ENCODE peak calls at places on chromosomes 2 and 18, in ten cellular contexts. O is GM20000, I is lower lobe of right lung, Q is tibial nerve, V is fibroblast of mammary gland, C is progenitor cell of endocrine pancreas, L is HFFc6, B is astrocyte of the spinal cord, K is MM.1S, S is lower leg skin. Z is an unnamed sample.

GRCh38 chr2:201220102-201220570 is 37.2 kb downstream of the CASP10 start:
- DNase-seq in C (no peak), O (no peak), S (no peak), B (no peak), I (no peak), K (peak), L (no peak), V (no peak), Q (no peak), Z (no peak)

GRCh38 chr2:203636896-203637818 is 69.3 kb upstream of the CD28 start:
- DNase-seq in Q (no peak), L (no peak), C (no peak), O (no peak), I (no peak), K (no peak), B (peak), V (no peak), S (no peak), Z (no peak)

GRCh38 chr2:242017086-242017485 is 147.6 kb downstream of the RTP5 start:
- DNase-seq in V (no peak), L (no peak), O (no peak), K (no peak), C (no peak), S (no peak), I (no peak), Q (no peak), B (no peak), Z (no peak)

GRCh38 chr2:120771556-120772208 is 36.0 kb downstream of the GLI2 start:
- DNase-seq in C (no peak), Q (no peak), O (no peak), K (no peak), L (peak), V (peak), S (no peak), B (peak), I (peak), Z (no peak)

GRCh38 chr2:238907717-238908173 is 59.9 kb downstream of the TWIST2 start:
- DNase-seq in K (no peak), O (no peak), B (no peak), S (no peak), Q (no peak), C (no peak), V (no peak), L (no peak), I (no peak), Z (no peak)

GRCh38 chr18:25042641-25043051 is 309.3 kb downstream of the ZNF521 start:
- DNase-seq in V (no peak), I (no peak), B (no peak), K (no peak), C (no peak), S (no peak), L (no peak), O (no peak), Q (no peak), Z (no peak)

GRCh38 chr2:74939919-74940812 is 18.3 kb upstream of the POLE4 start:
- DNase-seq in B (no peak), V (no peak), O (no peak), K (no peak), I (no peak), C (no peak), S (no peak), L (no peak), Q (no peak), Z (no peak)

GRCh38 chr2:166539340-166540162 is 45.5 kb upstream of the SCN7A start:
- DNase-seq in B (peak), I (no peak), K (peak), Q (peak), L (peak), C (peak), O (peak), S (no peak), V (peak), Z (peak)

GRCh38 chr2:222364280-222364895 is 60.0 kb upstream of the SGPP2 start:
- DNase-seq in O (no peak), L (no peak), K (no peak), C (no peak), S (no peak), B (peak), I (no peak), V (no peak), Q (no peak), Z (no peak)

GRCh38 chr2:6228251-6228650 is 536.1 kb downstream of the SOX11 start:
- DNase-seq in B (no peak), I (no peak), K (no peak), O (no peak), L (no peak), Q (no peak), C (no peak), S (no peak), V (no peak), Z (no peak)
- TF ChIP-seq CTCF in B (no peak), I (no peak), K (no peak), O (no peak), L (no peak), Q (no peak), C (no peak), S (no peak), V (no peak), Z (no peak)

DNA sequence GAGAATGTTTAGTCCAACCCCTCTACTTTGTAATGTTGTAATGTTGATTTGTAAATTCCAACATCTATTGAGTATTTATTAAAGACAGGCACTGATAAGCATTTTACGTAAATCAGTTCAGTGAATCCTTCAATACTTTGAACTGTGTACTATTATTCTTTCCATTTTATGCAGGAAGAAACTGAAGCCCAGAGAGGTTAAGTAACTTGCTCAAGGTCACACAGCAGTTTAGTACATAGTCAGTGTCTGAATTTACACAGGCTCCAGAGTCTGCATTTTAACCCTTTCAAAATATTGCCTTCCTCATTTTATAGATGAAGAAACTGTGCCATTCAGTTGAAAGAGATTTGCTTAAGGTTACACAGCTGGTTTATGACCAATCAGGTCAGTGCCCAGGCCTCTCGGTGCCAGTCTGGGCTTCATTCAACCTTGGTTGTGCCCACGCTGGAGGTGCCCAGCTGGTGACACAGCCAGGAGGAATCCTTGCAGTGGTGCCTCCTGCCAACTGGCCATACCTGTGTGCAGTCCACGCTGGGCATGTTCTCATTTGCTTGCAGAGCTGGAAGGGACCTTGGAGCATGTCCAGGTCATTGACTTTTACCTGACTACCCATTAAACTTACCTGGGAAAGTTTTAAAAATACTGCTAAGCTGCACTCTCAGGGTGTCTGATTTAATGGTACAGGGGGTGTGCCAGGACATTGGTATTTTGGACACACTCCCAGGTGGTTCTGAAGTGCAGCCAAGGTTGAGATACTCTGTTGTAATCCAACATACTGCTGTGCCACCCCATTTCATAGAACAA is 74.3 kb upstream of the CYRIA start:
- DNase-seq in O (no peak), L (no peak), S (no peak), I (no peak), V (no peak), K (no peak), Q (no peak), C (no peak), B (no peak), Z (no peak)
- TF ChIP-seq CTCF in O (no peak), L (no peak), S (no peak), I (no peak), V (no peak), K (no peak), Q (no peak), C (no peak), B (no peak), Z (no peak)

GRCh38 chr2:29782087-29782486 is 139.3 kb downstream of the ALK start:
- DNase-seq in Q (no peak), I (no peak), V (no peak), C (no peak), L (no peak), O (no peak), B (no peak), S (no peak), K (no peak), Z (no peak)

GRCh38 chr2:29788066-29788465 is 133.3 kb downstream of the ALK start:
- DNase-seq in B (no peak), O (no peak), C (no peak), V (no peak), I (no peak), L (no peak), K (no peak), Q (no peak), S (no peak), Z (no peak)

GRCh38 chr2:29782531-29782930 is 138.9 kb downstream of the ALK start:
- DNase-seq in I (no peak), O (no peak), Q (no peak), C (no peak), L (no peak), K (no peak), B (no peak), V (no peak), S (no peak), Z (peak)

GRCh38 chr2:29786361-29786760 is 135.0 kb downstream of the ALK start:
- DNase-seq in K (no peak), V (no peak), Q (no peak), C (no peak), I (no peak), B (no peak), L (no peak), S (no peak), O (no peak), Z (no peak)

GRCh38 chr2:29783696-29784095 is 137.7 kb downstream of the ALK start:
- DNase-seq in V (no peak), L (no peak), S (no peak), B (no peak), C (no peak), K (no peak), Q (no peak), O (no peak), I (no peak), Z (no peak)
- TF ChIP-seq CTCF in V (no peak), L (no peak), S (no peak), B (no peak), C (no peak), K (no peak), Q (no peak), O (no peak), I (no peak), Z (no peak)

DNA sequence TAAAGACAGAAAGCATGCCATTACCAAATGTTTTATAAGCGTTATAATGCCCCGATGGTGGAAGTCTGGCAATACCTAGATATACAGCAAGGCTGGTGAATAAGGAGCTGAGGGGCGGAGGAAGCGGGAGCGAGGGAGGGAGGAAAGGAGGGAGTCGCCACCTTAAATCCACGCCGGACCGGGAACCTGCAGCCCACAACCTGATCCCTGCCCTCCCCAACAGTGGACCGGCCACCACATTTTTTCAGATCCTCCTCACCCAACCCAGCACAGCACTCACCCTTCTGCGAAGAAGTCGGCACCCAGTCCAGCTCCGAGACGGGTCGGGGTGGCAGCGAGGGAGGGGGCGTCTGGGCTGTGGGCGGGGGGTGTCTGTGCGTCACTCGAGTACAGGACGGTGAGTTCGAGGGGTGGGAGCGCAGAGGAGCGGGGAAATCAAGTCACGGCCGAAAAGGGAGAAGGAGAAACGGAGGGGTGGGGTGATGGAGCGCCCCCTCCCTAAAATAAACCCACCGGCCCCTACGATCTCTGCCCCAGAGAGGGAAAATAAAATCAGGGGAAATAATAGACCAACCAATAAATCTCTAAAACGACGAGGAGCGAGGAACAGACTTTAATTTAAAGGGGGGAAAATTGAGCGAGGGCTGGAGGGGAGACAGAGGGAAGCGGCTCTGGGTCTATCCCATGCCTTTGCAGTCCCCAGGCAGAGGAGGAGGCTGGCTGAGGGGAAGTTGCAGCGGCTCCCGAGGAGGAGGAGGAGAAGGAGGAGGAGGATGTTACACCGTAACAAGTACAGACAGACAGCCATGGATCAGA is 96.5 kb upstream of the SERTAD2 start:
- DNase-seq in Q (peak), C (peak), I (peak), B (peak), S (peak), K (peak), L (peak), O (no peak), V (peak), Z (peak)
- TF ChIP-seq CTCF in Q (no peak), C (no peak), I (no peak), B (peak), S (no peak), K (no peak), L (peak), O (no peak), V (no peak), Z (no peak)

DNA sequence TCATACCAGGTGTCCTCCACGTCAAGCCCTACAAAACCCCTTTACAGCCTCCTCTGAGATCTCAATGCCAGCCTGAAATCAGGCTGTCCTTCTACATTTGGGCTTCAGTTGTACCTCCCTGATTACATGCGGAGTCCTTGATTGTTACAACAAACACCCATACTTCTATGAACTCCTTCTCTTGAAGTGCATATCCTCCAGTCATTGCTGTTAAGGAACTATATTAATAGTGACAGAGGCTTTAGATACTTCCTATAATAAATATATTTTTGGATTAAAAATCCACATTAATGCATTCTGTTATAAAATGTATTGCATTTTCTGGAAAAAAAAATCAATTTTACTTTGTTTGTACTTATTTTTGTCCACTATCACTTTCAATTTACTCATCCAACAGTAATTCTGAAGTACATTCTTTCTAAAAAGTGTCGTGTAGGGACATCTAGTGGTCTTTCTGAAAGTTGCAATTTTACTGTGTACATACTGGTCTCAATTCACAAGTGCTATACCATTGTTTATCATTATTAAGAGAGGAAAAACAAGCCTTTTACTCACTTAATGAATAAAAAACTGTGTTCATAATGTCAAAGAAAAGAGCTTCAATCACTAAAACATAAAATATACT is 316.4 kb downstream of the DSEL start:
- DNase-seq in K (peak), Q (peak), S (no peak), B (peak), I (no peak), L (peak), C (no peak), O (peak), V (peak), Z (no peak)
- TF ChIP-seq CTCF in K (peak), Q (peak), S (no peak), B (peak), I (peak), L (peak), C (peak), O (peak), V (peak), Z (peak)

GRCh38 chr18:4658804-4659203 is 203.7 kb upstream of the DLGAP1 start:
- DNase-seq in Q (no peak), C (no peak), K (no peak), L (no peak), I (no peak), S (no peak), O (no peak), V (no peak), B (no peak), Z (no peak)

DNA sequence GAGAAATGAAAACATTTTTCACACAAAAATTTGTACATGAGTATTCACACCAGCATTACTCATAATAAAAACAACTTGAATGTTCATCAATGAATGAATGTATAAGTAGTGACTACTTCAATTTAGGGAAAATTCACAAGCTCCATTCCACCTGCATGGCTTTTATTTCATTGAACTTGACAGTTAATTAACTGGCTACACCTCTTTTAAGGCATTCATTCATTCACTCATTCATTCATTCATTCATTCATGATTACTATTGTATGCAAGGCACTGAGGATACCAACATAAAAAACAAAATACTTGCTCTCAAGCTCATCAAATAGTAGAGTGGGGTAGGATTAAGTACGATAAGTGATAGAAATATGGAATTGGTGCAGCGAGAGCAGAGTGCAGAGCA is 198.3 kb upstream of the DLGAP1 start:
- DNase-seq in Q (no peak), O (no peak), C (no peak), V (no peak), L (no peak), B (no peak), S (no peak), K (no peak), I (no peak), Z (no peak)
- TF ChIP-seq CTCF in Q (no peak), O (no peak), C (no peak), V (no peak), L (no peak), B (no peak), S (no peak), K (no peak), I (no peak), Z (no peak)

DNA sequence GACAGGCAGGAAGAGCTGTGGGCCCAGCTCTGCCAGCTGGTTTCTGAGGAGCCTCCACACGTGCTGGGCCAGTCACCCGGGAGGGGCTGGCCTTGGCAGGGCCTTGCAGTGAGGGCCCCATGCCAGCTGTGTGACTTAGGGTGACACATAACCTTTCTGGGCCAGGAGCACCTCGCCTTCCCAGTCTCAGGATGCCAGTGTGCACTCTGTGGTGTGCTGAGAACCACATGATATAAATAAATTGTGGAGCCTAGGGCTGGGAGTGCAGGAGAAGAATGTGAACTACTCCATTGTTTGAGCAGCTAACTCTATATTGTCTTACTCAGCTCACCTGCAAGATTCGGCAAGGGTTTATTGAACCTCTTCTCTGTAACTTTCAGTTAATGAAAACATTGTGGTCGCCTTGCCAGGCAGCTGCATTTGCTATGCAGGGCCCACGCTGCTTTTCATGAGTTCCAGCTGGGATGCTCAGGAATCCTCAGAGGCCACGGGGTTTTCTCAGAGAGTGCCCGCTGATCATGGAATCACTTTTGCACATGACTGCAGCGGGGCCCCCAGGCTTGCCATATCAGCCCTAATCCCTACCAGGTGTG is 222.3 kb downstream of the SH3RF3 start:
- DNase-seq in O (no peak), Q (no peak), L (peak), B (peak), C (no peak), V (peak), K (peak), I (peak), S (peak), Z (no peak)
- TF ChIP-seq CTCF in O (no peak), Q (no peak), L (no peak), B (no peak), C (no peak), V (no peak), K (no peak), I (no peak), S (no peak), Z (no peak)

DNA sequence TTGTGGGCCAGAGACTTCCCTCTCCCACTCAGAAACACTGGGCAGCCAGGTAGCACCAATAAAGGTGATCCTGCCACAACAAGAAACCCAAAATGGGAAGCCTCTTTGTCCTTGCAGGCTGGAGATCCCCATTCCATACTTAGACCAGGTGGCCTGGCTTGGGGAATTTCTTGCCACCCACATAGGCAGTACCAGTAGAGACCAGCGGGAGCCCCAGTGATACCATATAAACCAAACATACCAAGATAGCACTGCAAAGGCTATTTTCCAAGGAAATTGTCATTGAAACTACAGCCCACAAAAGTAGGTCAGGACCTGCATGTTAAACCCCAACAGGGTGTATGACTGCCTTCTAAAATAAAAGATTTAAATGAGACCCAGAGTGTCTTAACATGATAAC is 171.6 kb downstream of the DIS3L2 start:
- DNase-seq in Q (no peak), L (no peak), V (no peak), S (no peak), O (no peak), B (no peak), K (no peak), I (no peak), C (no peak), Z (no peak)
- TF ChIP-seq CTCF in Q (no peak), L (peak), V (peak), S (no peak), O (no peak), B (peak), K (peak), I (no peak), C (peak), Z (no peak)